ENCODE peak calls at places on chromosomes 7 and 10, in four cellular contexts. V is foreskin keratinocyte, J is foreskin fibroblast, B is tibial nerve. Z is an unnamed sample.

GRCh38 chr10:1408656-1409358 is 328.5 kb downstream of the ADARB2 start:
- DNase-seq in J (no peak), B (no peak), V (no peak), Z (no peak)

GRCh38 chr7:3592438-3593134 is 291.5 kb downstream of the SDK1 start:
- DNase-seq in J (no peak), V (no peak), B (no peak), Z (no peak)

GRCh38 chr7:155201325-155202087 is 96.2 kb upstream of the INSIG1 start:
- DNase-seq in J (no peak), V (no peak), B (no peak), Z (no peak)

GRCh38 chr7:113175525-113176097 is 57.3 kb upstream of the SMIM30 start:
- DNase-seq in B (no peak), V (no peak), J (no peak), Z (no peak)

GRCh38 chr7:84009051-84009450 is 185.5 kb downstream of the SEMA3A start:
- DNase-seq in B (no peak), V (no peak), J (peak), Z (no peak)

GRCh38 chr10:31321396-31321941 is 2.5 kb downstream of the ZEB1 start:
- DNase-seq in V (no peak), B (no peak), J (no peak), Z (no peak)

GRCh38 chr10:62050941-62051433 is 149.5 kb downstream of the ARID5B start:
- DNase-seq in V (peak), B (peak), J (peak), Z (peak)

GRCh38 chr7:158767707-158768106 is 61.6 kb downstream of the ESYT2 start:
- DNase-seq in B (no peak), J (no peak), V (no peak), Z (no peak)

GRCh38 chr10:15419279-15419874 is 48.3 kb upstream of the FAM171A1 start:
- DNase-seq in V (no peak), J (peak), B (peak), Z (no peak)

GRCh38 chr10:110822708-110823291 is 48.9 kb upstream of the PDCD4 start:
- DNase-seq in V (no peak), J (no peak), B (no peak), Z (no peak)

GRCh38 chr7:134512271-134512670 is 15.1 kb upstream of the AKR1B10 start:
- DNase-seq in J (no peak), V (no peak), B (no peak), Z (no peak)

GRCh38 chr10:61142987-61143386 is 199.0 kb upstream of the RHOBTB1 start:
- DNase-seq in J (no peak), B (no peak), V (no peak), Z (no peak)

GRCh38 chr7:48887500-48887899 is 36.8 kb upstream of the CDC14C start:
- DNase-seq in J (no peak), V (peak), B (no peak), Z (no peak)

GRCh38 chr10:98391578-98391991 is 23.4 kb downstream of the PYROXD2 start:
- DNase-seq in J (no peak), B (peak), V (peak), Z (no peak)

GRCh38 chr7:106609416-106609815 is 51.5 kb downstream of the CCDC71L start:
- DNase-seq in J (peak), B (no peak), V (peak), Z (peak)

GRCh38 chr10:122281751-122282150 is 10.7 kb downstream of the BTBD16 start:
- DNase-seq in J (no peak), V (no peak), B (no peak), Z (no peak)

GRCh38 chr7:149826344-149827088 is 11.7 kb upstream of the ZNF862 start:
- DNase-seq in J (no peak), B (no peak), V (no peak), Z (no peak)

GRCh38 chr10:93030409-93030808 is 30.2 kb upstream of the CYP26C1 start:
- DNase-seq in V (peak), J (peak), B (no peak), Z (peak)

GRCh38 chr7:42233939-42234338 is 3.1 kb downstream of the GLI3 start:
- DNase-seq in B (no peak), J (no peak), V (no peak), Z (no peak)

GRCh38 chr10:80945267-80945880 is 407.7 kb downstream of the SH2D4B start:
- DNase-seq in V (no peak), B (no peak), J (no peak), Z (no peak)

GRCh38 chr7:148914208-148914777 is 30.2 kb upstream of the EZH2 start:
- DNase-seq in B (no peak), V (no peak), J (no peak), Z (no peak)

GRCh38 chr10:44761076-44761475 is 150.1 kb upstream of the TMEM72 start:
- DNase-seq in J (no peak), B (no peak), V (no peak), Z (no peak)

GRCh38 chr10:70441161-70441876 is at the start of gene NODAL:
- DNase-seq in B (no peak), J (no peak), V (no peak), Z (no peak)

GRCh38 chr7:152365982-152366603 is 69.7 kb downstream of the KMT2C start:
- DNase-seq in B (no peak), V (no peak), J (no peak), Z (no peak)

GRCh38 chr7:42621543-42622219 is 290.2 kb downstream of the C7orf25 start:
- DNase-seq in J (no peak), B (no peak), V (no peak), Z (no peak)

GRCh38 chr10:62077330-62078015 is 176.0 kb downstream of the ARID5B start:
- DNase-seq in B (no peak), J (no peak), V (no peak), Z (no peak)

GRCh38 chr7:144468990-144469732 is 65.7 kb upstream of the NOBOX start:
- DNase-seq in B (no peak), V (peak), J (no peak), Z (no peak)

GRCh38 chr10:92323079-92323478 is 32.1 kb downstream of the MARCHF5 start:
- DNase-seq in B (no peak), J (no peak), V (no peak), Z (no peak)

DNA sequence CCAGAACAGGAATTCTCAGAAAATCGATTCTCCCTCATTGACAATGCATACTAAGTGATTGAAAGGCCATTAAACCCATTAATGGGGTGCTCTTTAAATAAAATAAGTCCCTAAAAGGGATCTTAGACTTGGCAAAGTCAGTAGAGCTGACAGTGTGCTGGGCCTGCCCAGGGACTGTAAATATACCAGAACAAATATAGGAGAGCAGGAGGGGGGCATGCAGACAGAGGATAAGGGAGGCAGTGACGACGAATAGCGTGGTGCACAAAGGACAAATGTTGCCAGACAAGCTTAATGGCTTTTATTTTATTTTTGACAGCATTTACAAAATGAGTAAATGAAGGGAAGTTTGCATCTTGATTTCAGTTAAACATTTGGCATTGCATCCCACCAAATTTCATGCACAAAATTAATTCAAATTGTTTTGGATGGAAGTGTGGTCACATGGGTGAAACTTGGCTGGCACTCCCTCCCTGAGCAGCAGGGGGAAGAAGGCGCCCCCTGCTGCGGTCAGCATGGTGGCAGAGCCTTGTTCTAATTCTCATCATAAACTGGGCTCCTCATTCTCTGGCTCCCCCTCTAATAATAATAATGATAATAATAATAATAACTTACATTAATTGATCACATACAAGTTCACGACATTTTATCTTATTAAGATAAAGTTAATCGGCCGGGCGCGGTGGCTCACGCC is 215.9 kb downstream of the SNX10 start:
- DNase-seq in B (no peak), V (no peak), J (no peak), Z (no peak)
- TF ChIP-seq CTCF in B (no peak), V (no peak), J (no peak), Z (no peak)

DNA sequence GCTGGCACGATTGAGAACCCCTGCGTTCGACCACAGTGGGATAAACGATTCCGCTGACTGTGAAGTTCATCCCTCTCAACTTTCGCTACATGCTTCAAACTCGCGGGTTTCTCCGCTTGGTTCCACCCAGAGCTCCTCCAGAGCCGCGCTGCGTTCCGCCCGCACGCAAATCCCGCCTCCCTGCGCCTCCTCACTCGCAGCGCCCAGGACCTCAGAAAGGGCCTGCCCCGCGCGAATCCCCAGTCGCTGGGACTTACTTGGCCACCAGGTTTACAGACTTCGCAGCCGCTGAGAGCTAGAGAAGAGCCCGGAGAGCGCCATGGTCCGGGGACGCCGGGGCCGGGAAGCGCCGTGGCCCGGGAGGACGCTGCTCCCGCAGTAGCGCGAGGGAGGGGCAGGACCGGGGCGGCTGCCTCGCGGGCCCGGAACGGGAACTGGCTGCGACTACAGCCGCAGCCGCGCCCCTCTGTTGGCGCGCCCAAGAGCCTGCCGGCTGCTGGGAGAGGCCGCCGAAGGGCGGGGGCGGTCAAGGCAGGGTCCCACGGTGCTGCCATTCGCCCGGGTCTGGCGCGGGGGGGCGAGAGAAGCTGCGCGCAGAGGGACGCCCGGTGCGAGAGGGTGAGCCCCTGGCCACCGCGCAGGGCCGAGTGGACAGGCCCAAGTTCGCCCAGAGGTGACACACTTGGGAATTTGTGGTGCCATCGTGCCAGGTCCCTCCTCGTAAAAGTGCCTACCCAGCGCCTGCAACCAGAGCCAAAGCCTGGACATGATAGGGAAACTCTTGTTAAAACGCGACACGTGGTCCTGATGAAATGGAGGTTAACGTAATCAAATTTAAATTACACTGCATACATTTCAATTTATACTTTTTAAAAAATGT is at the start of gene NOD1:
- DNase-seq in J (peak), V (peak), B (peak), Z (no peak)
- TF ChIP-seq CTCF in J (no peak), V (peak), B (peak), Z (no peak)

GRCh38 chr10:25682203-25682950 is 251.7 kb upstream of the MYO3A start:
- DNase-seq in B (no peak), J (no peak), V (no peak), Z (no peak)
- TF ChIP-seq CTCF in B (peak), J (no peak), V (peak), Z (no peak)

DNA sequence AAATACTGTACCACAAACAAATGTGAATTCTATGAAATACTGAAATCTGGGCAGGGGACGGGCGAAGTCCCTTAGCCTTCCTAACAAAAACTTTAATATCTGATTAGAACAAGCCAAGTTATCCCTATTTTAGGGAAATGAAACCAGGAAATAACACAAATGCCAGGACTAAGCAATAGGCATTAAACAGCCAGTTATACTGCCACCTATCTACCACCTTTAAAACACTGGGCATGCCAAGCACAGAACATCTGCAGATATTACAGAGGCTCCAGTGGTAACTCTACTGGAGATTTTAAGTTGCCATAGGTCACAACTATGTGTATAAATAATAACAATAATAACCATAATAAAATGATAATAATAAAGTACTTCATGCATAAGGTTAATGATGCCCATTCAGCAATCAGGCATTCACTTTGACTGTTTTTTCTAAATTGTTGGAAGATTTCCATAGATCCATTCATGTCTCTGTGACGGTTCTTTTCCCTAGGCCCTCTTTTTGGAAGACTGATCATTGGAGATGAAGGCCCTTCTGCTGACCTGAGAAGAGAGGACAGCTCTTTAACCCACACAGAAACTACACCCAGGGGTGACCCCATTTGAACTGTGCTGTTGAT is 195.7 kb downstream of the CACNA2D1 start:
- DNase-seq in B (no peak), V (no peak), J (no peak), Z (no peak)
- TF ChIP-seq CTCF in B (peak), V (peak), J (peak), Z (peak)